ENCODE peak calls at places on chromosomes 16 and 17, in seven cellular contexts. G is heart right ventricle, B is bronchial epithelial cell, N is H7, X is pancreas, I is kidney, U is endothelial cell of umbilical vein. V is an unnamed sample. For H3K36me3, the result is how much of the 10 kb centered on the place peaks cover.

GRCh38 chr16:88719267-88719932 is 13.1 kb downstream of the CTU2 start:
- DNase-seq in G (peak), B (no peak), N (no peak), X (no peak), I (no peak), U (no peak), V (no peak)

GRCh38 chr17:27733771-27734170 is 66.6 kb downstream of the NOS2 start:
- DNase-seq in G (no peak), B (no peak), N (no peak), X (no peak), I (no peak), U (no peak), V (no peak)

GRCh38 chr17:8696951-8697745 is 47.5 kb downstream of the CCDC42 start:
- DNase-seq in G (no peak), B (no peak), N (peak), X (no peak), I (peak), U (peak), V (no peak)

GRCh38 chr17:74318391-74318790 is 7.6 kb upstream of the KIF19 start:
- DNase-seq in G (no peak), B (no peak), N (no peak), X (no peak), I (no peak), U (no peak), V (no peak)

GRCh38 chr16:30185683-30186421 is 2.5 kb downstream of the CORO1A start:
- DNase-seq in G (peak), B (no peak), N (peak), X (peak), I (peak), U (no peak), V (no peak)

GRCh38 chr16:14284930-14285541 is 213.9 kb downstream of the MRTFB start:
- DNase-seq in G (no peak), B (peak), N (peak), X (no peak), I (peak), U (peak), V (no peak)

GRCh38 chr16:62194828-62195227 is 158.6 kb upstream of the CDH8 start:
- DNase-seq in G (no peak), B (peak), N (no peak), X (no peak), I (no peak), U (no peak), V (no peak)

GRCh38 chr16:56311208-56312027 is 113.9 kb downstream of the AMFR start:
- DNase-seq in G (no peak), B (no peak), N (peak), X (no peak), I (peak), U (no peak), V (no peak)

GRCh38 chr17:77097772-77098171 is 43.0 kb upstream of the SEC14L1 start:
- DNase-seq in G (no peak), B (no peak), N (no peak), X (no peak), I (no peak), U (no peak), V (no peak)

GRCh38 chr17:77098884-77099545 is 41.8 kb upstream of the SEC14L1 start:
- DNase-seq in G (no peak), B (peak), N (no peak), X (peak), I (no peak), U (no peak), V (no peak)

GRCh38 chr17:77096570-77097214 is 44.1 kb upstream of the SEC14L1 start:
- DNase-seq in G (no peak), B (peak), N (no peak), X (no peak), I (no peak), U (peak), V (peak)

GRCh38 chr17:77092025-77092424 is 48.7 kb upstream of the SEC14L1 start:
- DNase-seq in G (no peak), B (no peak), N (no peak), X (no peak), I (no peak), U (no peak), V (no peak)

DNA sequence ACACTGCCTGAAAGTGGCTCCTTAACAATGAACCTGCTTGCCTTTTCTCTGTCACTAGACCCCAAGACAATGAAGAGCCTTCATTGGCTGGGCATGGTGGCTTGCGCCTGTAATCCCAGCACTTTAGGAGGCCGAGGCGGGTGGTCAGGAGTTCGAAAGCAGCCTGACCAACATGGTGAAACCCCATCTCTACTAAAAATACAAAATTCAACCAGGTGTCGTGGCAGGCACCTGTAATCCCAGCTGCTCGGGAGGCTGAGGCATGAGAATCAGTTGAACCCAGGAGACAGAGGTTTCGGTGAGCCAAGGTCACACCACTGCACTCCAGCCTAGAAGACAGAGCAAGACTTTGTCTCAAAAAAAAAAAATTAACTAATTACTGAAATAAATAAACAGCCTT is 45.3 kb upstream of the SEC14L1 start:
- DNase-seq in G (no peak), B (no peak), N (no peak), X (no peak), I (no peak), U (no peak), V (no peak)
- H3K36me3 ChIP-seq in G (under half), B (under half), N (under half), X (under half), I (under half), U (under half), V (under half)

GRCh38 chr17:42133461-42134041 is 10.9 kb downstream of the HSPB9 start:
- DNase-seq in G (no peak), B (peak), N (no peak), X (peak), I (no peak), U (no peak), V (no peak)
- H3K36me3 ChIP-seq in G (under half), B (under half), N (under half), X (under half), I (under half), U (under half), V (under half)

DNA sequence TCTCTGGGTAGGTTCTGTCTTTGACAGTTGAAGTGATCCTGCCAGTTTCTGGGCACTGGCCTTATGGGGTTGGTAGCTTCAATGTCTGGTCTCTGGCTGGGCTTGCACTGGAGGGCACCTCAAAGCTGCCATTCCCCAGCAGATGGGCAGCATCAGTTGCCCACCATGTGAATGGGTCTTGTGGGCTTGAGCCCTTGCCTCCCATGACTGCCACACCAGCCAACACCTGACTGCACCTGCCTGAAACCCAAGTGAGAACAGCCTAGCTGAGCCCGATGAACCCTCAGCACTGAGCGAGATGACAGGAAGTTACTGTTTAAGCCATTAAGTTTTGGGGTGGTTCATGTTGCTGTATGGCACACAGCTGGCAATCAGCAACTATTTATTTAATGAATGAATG is 69.1 kb upstream of the AXIN2 start:
- DNase-seq in G (no peak), B (no peak), N (no peak), X (no peak), I (no peak), U (no peak), V (no peak)
- H3K36me3 ChIP-seq in G (under half), B (under half), N (under half), X (under half), I (under half), U (under half), V (under half)

GRCh38 chr17:18238299-18238698 is 12.9 kb downstream of the LLGL1 start:
- DNase-seq in G (no peak), B (no peak), N (no peak), X (no peak), I (no peak), U (no peak), V (no peak)

GRCh38 chr17:18237461-18237860 is 12.0 kb downstream of the LLGL1 start:
- DNase-seq in G (no peak), B (no peak), N (no peak), X (no peak), I (peak), U (no peak), V (no peak)

GRCh38 chr17:18234853-18235380 is 9.5 kb downstream of the LLGL1 start:
- DNase-seq in G (no peak), B (no peak), N (no peak), X (no peak), I (no peak), U (no peak), V (no peak)

GRCh38 chr17:18235743-18236256 is 10.4 kb downstream of the LLGL1 start:
- DNase-seq in G (no peak), B (peak), N (no peak), X (no peak), I (no peak), U (peak), V (no peak)

DNA sequence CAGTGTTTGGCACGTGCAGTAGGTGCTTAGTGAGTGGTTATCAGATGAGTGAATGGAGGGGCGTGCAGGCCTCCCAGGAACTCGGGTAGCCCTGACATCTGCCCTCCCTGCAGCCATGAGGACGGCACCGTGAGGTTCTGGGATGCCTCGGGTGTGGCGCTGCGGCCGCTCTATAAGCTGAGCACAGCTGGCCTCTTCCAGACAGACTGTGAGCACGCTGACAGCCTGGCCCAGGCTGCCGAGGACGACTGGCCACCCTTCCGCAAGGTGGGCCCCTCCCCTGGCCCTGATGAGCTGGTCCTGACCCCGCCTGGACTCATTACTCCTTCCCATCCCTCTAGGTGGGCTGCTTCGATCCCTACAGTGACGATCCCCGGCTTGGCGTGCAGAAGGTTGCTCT is 11.1 kb downstream of the LLGL1 start:
- DNase-seq in G (no peak), B (no peak), N (no peak), X (no peak), I (peak), U (no peak), V (no peak)
- H3K36me3 ChIP-seq in G (under half), B (under half), N (under half), X (under half), I (under half), U (under half), V (under half)

GRCh38 chr17:65893692-65894279 is 298.1 kb downstream of the CEP112 start:
- DNase-seq in G (no peak), B (no peak), N (no peak), X (no peak), I (no peak), U (no peak), V (no peak)

GRCh38 chr17:65892912-65893377 is 299.0 kb downstream of the CEP112 start:
- DNase-seq in G (no peak), B (peak), N (no peak), X (no peak), I (no peak), U (no peak), V (no peak)

GRCh38 chr17:65901394-65901793 is 290.5 kb downstream of the CEP112 start:
- DNase-seq in G (no peak), B (no peak), N (no peak), X (no peak), I (no peak), U (no peak), V (no peak)

GRCh38 chr17:65902165-65902564 is 289.8 kb downstream of the CEP112 start:
- DNase-seq in G (no peak), B (no peak), N (no peak), X (no peak), I (no peak), U (no peak), V (no peak)

DNA sequence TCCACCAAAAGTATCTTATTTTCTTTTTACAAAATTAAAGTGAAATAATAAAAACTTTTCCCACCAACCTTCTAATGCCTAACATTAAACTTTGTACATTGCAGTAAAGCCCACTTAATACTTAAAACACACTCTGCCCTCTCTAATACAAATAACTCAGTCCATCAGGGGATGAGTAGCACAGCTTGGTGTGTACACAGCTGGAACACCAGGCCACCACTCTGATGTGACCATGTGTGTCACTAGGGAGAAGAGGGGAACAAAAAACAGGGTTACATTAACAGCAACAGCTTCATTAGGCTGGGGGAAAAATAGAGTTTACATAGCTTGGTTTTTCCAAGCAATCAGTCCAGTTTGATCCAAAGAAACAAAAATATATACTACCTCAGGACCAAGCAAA is 295.0 kb downstream of the CEP112 start:
- DNase-seq in G (no peak), B (no peak), N (no peak), X (no peak), I (no peak), U (no peak), V (no peak)
- H3K36me3 ChIP-seq in G (under half), B (under half), N (under half), X (under half), I (under half), U (under half), V (under half)

V was measured in tibial nerve.